ENCODE peak calls at places on chromosomes 13 and 19, in four cellular contexts. U is GM12878, O is K562, Q is HepG2. D is an unnamed sample.

GRCh38 chr19:14383556-14383897 is 2.3 kb downstream of the ADGRE5 start:
- DNase-seq in Q (no peak), U (no peak), O (peak), D (no peak)

GRCh38 chr13:111877906-111878305 is 189.0 kb upstream of the SOX1 start:
- DNase-seq in Q (no peak), O (no peak), U (no peak), D (no peak)

GRCh38 chr13:48263196-48263595 is 30.2 kb downstream of the ITM2B start:
- DNase-seq in U (no peak), O (no peak), Q (no peak), D (no peak)

GRCh38 chr13:46401432-46401831 is 14.4 kb upstream of the RUBCNL start:
- DNase-seq in U (no peak), O (no peak), Q (no peak), D (no peak)

GRCh38 chr19:1074512-1075283 is 7.7 kb downstream of the ARHGAP45 start:
- DNase-seq in U (no peak), Q (no peak), O (peak), D (no peak)

GRCh38 chr19:3868770-3869456 is at the start of gene ZFR2:
- DNase-seq in U (no peak), O (peak), Q (no peak), D (peak)

GRCh38 chr19:48368942-48369341 is 4.8 kb downstream of the SYNGR4 start:
- DNase-seq in U (no peak), Q (no peak), O (no peak), D (no peak)

GRCh38 chr13:59643239-59643865 is 520.4 kb downstream of the DIAPH3 start:
- DNase-seq in Q (peak), O (no peak), U (no peak), D (no peak)

GRCh38 chr13:21849323-21849722 is 178.4 kb downstream of the FGF9 start:
- DNase-seq in U (peak), Q (peak), O (peak), D (no peak)

GRCh38 chr13:37068962-37069361 is 9.5 kb upstream of the SUPT20H start:
- DNase-seq in O (no peak), U (no peak), Q (no peak), D (no peak)

GRCh38 chr13:20170931-20171330 is 10.1 kb upstream of the GJA3 start:
- DNase-seq in O (no peak), Q (no peak), U (no peak), D (no peak)

GRCh38 chr13:94056362-94056990 is 423.0 kb downstream of the DCT start:
- DNase-seq in O (no peak), U (no peak), Q (no peak), D (no peak)

GRCh38 chr13:111058796-111059506 is 56.2 kb upstream of the ARHGEF7 start:
- DNase-seq in U (no peak), O (no peak), Q (no peak), D (no peak)

GRCh38 chr13:98581971-98582702 is 5.2 kb upstream of the STK24 start:
- DNase-seq in O (no peak), U (no peak), Q (no peak), D (no peak)

GRCh38 chr13:39571502-39572092 is 31.4 kb downstream of the LHFPL6 start:
- DNase-seq in U (no peak), O (no peak), Q (no peak), D (no peak)

GRCh38 chr13:51957377-51958216 is 53.7 kb downstream of the ATP7B start:
- DNase-seq in Q (no peak), O (peak), U (peak), D (no peak)

GRCh38 chr19:45693168-45693788 is 812 bp downstream of the QPCTL start:
- DNase-seq in O (peak), U (no peak), Q (peak), D (peak)

GRCh38 chr13:24890256-24890655 is 126.3 kb downstream of the RNF17 start:
- DNase-seq in O (no peak), U (no peak), Q (no peak), D (no peak)

GRCh38 chr13:38045278-38046048 is 175.9 kb upstream of the TRPC4 start:
- DNase-seq in O (peak), Q (peak), U (no peak), D (no peak)

GRCh38 chr19:29672933-29673336 is 7.7 kb downstream of the PLEKHF1 start:
- DNase-seq in Q (no peak), O (no peak), U (peak), D (no peak)

GRCh38 chr19:44846455-44847143 is 502 bp downstream of the NECTIN2 start:
- DNase-seq in O (no peak), Q (no peak), U (no peak), D (peak)

GRCh38 chr19:45887311-45887710 is 1.4 kb upstream of the IRF2BP1 start:
- DNase-seq in U (no peak), O (no peak), Q (no peak), D (no peak)

GRCh38 chr19:31402931-31403330 is 53.7 kb upstream of the TSHZ3 start:
- DNase-seq in Q (no peak), U (no peak), O (no peak), D (no peak)

GRCh38 chr19:7843521-7843920 is 13.5 kb downstream of the EVI5L start:
- DNase-seq in Q (no peak), O (no peak), U (no peak), D (no peak)

GRCh38 chr19:3603121-3603841 is 3.4 kb downstream of the TBXA2R start:
- DNase-seq in Q (no peak), O (no peak), U (no peak), D (no peak)

GRCh38 chr19:19385900-19386339 is 19.6 kb upstream of the GATAD2A start:
- DNase-seq in O (no peak), U (no peak), Q (no peak), D (peak)

GRCh38 chr13:109211616-109212015 is 574.8 kb downstream of the IRS2 start:
- DNase-seq in Q (no peak), O (no peak), U (no peak), D (no peak)

GRCh38 chr19:12652219-12652618 is 14.3 kb downstream of the MAN2B1 start:
- DNase-seq in Q (no peak), O (no peak), U (no peak), D (no peak)

GRCh38 chr19:54517483-54517882 is 14.9 kb downstream of the LAIR2 start:
- DNase-seq in O (peak), U (no peak), Q (peak), D (peak)
- TF ChIP-seq ATF3 in O (no peak), U (no peak), Q (no peak), D (no peak)

GRCh38 chr13:74647211-74647610 is 513.0 kb upstream of the KLF12 start:
- DNase-seq in U (no peak), Q (no peak), O (no peak), D (no peak)
- TF ChIP-seq TCF7 in U (no peak), Q (no peak), O (no peak), D (no peak)

GRCh38 chr13:113732176-113732960 is 26.7 kb upstream of the TMEM255B start:
- DNase-seq in U (no peak), O (no peak), Q (no peak), D (no peak)

GRCh38 chr13:113730831-113731191 is 28.2 kb upstream of the TMEM255B start:
- DNase-seq in O (no peak), Q (no peak), U (no peak), D (no peak)

GRCh38 chr13:113730145-113730750 is 28.8 kb upstream of the TMEM255B start:
- DNase-seq in Q (no peak), U (no peak), O (no peak), D (no peak)

GRCh38 chr13:113732961-113733950 is 25.8 kb upstream of the TMEM255B start:
- DNase-seq in Q (no peak), U (no peak), O (no peak), D (no peak)

DNA sequence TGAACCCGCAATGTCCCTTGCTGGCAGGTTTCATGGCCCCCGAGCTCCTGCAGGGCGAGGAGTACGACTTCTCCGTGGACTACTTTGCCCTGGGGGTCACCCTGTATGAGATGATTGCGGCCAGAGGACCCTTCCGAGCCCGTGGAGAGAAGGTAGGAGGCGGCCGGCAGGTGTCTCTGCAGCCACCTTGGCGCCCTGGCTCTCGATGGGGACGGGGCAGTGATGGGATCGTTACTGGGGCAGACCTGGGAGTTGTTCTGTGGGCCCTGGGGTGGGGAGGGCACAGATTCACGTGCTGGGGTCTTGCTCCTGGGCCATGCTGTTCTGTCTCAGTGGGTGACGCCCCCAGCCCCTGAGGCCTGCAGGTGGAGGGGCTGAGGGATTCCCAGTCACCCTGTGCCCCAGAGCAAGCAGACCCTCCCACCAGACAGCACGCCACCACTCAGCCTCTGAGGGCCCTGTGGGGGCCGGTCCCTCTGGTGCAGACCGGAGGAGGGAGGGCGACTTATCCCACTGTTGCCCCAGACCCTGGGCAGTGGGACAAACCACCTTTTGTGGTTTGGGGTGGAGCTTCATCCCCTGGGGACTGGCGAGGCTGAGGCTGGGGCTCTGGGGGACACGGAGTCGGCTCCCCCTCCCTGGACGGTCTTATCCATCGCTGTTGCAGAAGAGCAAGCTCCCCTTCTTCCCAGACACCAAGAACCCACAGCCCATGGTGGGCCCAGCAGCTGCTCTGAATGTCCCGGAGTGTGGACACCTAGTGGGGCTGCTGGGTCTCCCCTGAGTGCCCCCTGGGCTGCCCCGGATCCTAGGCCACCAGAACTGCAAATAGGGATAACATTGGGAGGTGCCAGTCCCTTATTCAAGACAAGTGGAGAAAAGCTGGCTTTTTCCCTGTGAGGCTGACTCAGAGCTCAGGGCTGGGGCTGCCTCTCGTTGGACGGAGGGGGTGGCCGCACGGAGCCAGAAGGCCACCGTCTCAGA is 27.5 kb upstream of the TMEM255B start:
- DNase-seq in O (no peak), U (no peak), Q (no peak), D (no peak)
- TF ChIP-seq ATF3 in O (no peak), U (no peak), Q (no peak), D (no peak)

GRCh38 chr19:16587031-16588023 is 15.1 kb upstream of the SLC35E1 start:
- DNase-seq in U (peak), O (no peak), Q (no peak), D (no peak)

GRCh38 chr19:16582486-16583261 is 10.5 kb upstream of the SLC35E1 start:
- DNase-seq in O (no peak), Q (no peak), U (no peak), D (no peak)

GRCh38 chr19:16586477-16586871 is 14.3 kb upstream of the SLC35E1 start:
- DNase-seq in U (no peak), O (no peak), Q (no peak), D (no peak)

GRCh38 chr19:16585808-16586476 is 13.7 kb upstream of the SLC35E1 start:
- DNase-seq in U (peak), O (no peak), Q (no peak), D (no peak)

DNA sequence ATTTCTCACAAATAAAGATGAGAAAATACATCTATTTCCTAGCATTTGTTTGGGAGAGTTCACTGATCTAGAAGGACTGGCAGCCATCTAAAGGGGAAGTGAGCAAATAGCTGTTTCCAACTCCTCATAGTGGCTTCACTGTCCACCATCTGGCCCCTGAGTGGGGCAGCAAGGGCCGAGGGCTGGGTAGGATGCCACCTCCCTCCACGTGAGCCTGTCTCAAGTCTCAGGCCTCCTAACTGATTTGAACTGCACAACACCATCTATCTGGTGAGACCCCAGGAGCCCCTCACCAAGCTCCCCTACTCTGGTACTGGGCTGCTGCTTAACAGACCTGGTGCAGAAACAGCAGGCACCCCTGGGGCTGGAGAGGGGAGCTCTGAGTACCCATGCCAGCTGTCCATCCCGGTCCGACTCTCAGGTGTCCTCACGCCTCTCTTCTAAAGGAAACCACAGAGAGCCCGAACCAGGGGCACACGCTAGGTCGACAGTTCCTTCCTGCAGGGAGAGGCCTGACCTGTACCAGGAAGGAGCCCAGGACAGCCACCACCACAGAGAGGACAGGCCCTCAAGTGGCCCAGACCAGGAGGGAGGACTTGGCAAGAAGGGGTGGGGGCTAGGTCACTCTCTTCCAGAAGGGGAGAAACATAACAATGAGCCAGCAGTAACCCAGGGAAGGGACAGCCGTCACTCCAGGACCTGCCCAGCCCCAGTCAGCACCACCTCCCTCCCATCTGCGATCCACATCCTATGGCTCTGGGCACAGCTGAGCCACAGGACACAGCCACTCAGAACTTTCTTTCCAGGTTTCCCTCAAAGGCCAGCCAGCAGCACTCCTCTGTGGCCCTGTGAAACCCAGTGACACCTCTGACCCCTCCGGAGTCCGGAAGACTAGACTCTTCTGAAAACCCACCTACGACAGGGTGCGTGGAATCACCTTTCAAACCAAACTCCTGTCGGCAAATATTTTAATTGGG is 12.9 kb upstream of the SLC35E1 start:
- DNase-seq in O (peak), U (no peak), Q (no peak), D (no peak)
- TF ChIP-seq TCF7 in O (no peak), U (no peak), Q (no peak), D (no peak)

GRCh38 chr19:33436360-33437345 is 63.1 kb downstream of the CEBPG start:
- DNase-seq in O (no peak), Q (no peak), U (no peak), D (no peak)
- TF ChIP-seq ATF3 in O (no peak), Q (no peak), U (no peak), D (no peak)

DNA sequence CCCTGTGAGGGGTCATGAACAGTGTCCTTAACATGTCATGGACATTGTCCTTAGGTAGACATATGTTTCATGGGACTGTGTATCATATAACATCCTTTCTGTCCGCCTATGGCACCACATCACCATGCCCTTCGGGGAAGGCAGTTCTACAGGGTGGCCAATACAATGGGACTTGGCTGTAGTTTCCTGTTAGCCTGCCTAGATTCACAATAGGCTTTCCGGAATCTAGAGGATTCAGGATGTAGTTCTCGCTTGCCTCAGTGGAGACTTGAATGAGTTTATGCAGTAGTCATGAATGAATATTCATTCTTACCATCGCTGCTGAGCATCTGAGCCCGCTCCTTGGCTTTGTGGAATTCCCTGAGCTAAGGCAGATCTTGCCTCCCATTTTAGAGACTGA is 100.5 kb downstream of the DNAJC15 start:
- DNase-seq in U (no peak), O (no peak), Q (no peak), D (no peak)
- TF ChIP-seq TCF7 in U (no peak), O (no peak), Q (no peak), D (no peak)

DNA sequence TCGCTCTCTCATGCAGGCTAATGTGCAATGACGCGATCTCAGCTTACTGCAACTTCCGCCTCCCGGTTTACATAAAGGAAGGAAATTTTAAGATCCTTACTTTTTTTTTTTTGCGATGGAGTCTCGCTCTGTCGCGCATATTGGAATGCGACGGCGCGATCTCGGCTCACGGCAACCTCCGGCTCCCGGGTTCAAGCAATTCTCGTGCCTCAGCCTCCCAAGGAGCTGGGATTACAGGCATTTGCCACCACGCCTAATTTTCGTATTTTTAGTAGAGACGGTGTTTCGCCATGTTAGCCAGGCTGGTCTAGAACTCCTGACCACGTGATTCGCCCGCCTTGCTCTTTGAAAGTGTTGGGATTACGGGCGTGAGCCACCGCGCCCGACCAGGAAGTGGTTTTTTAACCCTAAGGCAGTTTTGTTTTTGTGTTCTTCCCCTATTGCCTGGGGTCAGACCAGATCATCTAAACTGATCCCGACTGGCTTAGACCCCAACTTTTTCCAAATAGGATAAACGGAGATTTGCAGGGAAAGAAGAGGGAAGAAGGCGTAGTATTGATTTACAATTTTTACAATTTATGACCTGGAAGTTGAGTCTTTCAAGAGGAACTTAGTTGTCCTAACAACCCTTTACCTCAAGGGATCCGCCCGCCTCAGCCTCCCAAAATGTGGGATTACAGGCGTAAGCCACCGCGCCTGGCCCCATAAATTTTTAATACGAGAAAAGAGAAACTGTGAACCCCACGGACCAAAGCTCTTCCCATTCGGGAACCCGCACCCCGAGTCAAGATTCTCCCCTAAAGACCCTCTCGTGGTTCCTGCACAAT is 142.0 kb downstream of the ZNF737 start:
- DNase-seq in Q (no peak), O (no peak), U (no peak), D (peak)
- TF ChIP-seq ATF3 in Q (no peak), O (no peak), U (no peak), D (no peak)

DNA sequence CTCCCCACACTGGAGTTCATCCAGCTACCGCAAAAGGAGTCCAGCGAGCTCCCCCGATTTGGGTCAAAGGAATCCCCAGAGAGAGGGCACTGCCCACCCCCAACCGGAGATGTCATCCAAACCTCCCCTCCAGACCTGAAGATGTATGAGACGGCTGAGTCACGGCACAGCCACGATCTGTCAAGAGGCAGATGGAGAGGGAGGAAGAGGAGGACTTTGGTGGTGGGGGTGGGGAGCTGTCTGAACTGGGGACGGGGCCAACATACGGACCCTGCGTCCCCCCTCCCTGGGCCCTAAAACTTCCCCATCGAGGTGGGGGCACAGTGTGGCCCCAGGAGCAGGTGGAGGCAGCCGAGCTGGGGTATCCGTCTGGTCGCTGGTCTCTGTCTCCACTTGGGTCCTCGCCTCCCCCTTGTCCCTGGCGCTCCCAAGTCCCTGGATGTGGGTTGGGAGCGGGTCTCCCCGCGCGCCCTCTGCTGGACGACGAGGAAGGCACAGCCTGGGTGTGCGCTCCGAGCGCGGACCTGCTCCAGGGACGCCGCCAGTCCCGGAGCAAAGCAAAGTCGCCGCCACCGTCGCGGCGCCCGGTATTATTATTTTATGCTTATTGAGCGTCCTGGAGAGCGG is 3.8 kb downstream of the PDE4A start:
- DNase-seq in U (no peak), Q (peak), O (peak), D (peak)
- TF ChIP-seq TCF7 in U (no peak), Q (no peak), O (no peak), D (no peak)

GRCh38 chr13:78802912-78803311 is 144.0 kb upstream of the OBI1 start:
- DNase-seq in Q (no peak), O (no peak), U (no peak), D (no peak)

DNA sequence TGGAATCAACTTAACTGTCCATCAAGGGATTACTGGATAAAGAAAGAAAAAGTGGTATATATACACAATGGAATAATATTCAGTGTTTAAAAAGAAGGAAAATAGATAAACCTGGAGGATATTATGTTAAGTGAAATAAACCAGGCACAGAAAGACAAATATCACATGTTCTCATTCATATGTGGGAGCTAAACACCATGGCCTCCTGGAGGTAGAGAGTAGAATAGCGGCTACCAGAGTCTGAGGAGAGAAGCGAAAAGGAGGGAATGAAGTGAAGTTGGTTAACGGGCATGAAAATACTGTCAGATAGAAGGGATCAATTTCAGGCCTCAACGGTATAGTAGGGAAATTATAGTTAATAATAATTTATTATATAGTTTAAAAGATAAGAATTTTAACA is 147.5 kb upstream of the OBI1 start:
- DNase-seq in U (no peak), O (no peak), Q (peak), D (no peak)
- TF ChIP-seq ATF3 in U (no peak), O (no peak), Q (no peak), D (no peak)

D was measured in WTC11.